ENCODE peak calls at places on chromosomes 7 and 10, in four cellular contexts. U is germinal center; V is central memory CD4-positive, alpha-beta T cell; D is ureter. G is an unnamed sample.

GRCh38 chr7:77649950-77650349 is 46.3 kb upstream of the RSBN1L start:
- DNase-seq in U (no peak), V (no peak), D (no peak), G (no peak)

GRCh38 chr7:50853311-50853710 is 70.6 kb upstream of the GRB10 start:
- DNase-seq in U (no peak), V (no peak), D (no peak), G (no peak)

GRCh38 chr7:49848211-49848841 is 74.9 kb downstream of the VWC2 start:
- DNase-seq in U (no peak), V (no peak), D (no peak), G (no peak)

GRCh38 chr10:35696888-35697287 is 54.8 kb upstream of the FZD8 start:
- DNase-seq in U (no peak), V (no peak), D (no peak), G (no peak)

GRCh38 chr10:129328531-129328930 is 138.5 kb upstream of the MGMT start:
- DNase-seq in U (no peak), V (no peak), D (no peak), G (no peak)

GRCh38 chr7:2255145-2256139 is 13.4 kb downstream of the NUDT1 start:
- DNase-seq in U (no peak), V (no peak), D (no peak), G (peak)

GRCh38 chr7:38863609-38864291 is 45.2 kb downstream of the VPS41 start:
- DNase-seq in U (no peak), V (no peak), D (peak), G (no peak)

GRCh38 chr7:1160665-1161010 is 642 bp upstream of the ZFAND2A start:
- DNase-seq in U (no peak), V (no peak), D (no peak), G (no peak)

GRCh38 chr10:22420787-22421517 is 75.7 kb downstream of the SPAG6 start:
- DNase-seq in U (peak), V (peak), D (no peak), G (no peak)

GRCh38 chr7:79968249-79968648 is 166.4 kb upstream of the GNAI1 start:
- DNase-seq in U (no peak), V (no peak), D (no peak), G (no peak)

GRCh38 chr10:74557098-74557497 is 269.3 kb upstream of the KAT6B start:
- DNase-seq in U (no peak), V (no peak), D (no peak), G (no peak)

GRCh38 chr10:17354781-17355180 is 99.6 kb downstream of the ST8SIA6 start:
- DNase-seq in U (no peak), V (no peak), D (no peak), G (no peak)

G was measured in stimulated activated effector memory CD8-positive, alpha-beta T cell treated with anti-CD3 and anti-CD28 coated beads, Interleukin-12 subunit alpha, Interleukin-12 subunit beta, amount 100 ng/mL, for 72 hours.